ENCODE peak calls at places on chromosome 9, in four cellular contexts. U, J, N and W are unnamed samples.

GRCh38 chr9:13967011-13967410 is 346.9 kb downstream of the NFIB start:
- DNase-seq in U (no peak), J (no peak), N (peak), W (no peak)

GRCh38 chr9:85742630-85742928 is 825 bp upstream of the AGTPBP1 start:
- DNase-seq in U (no peak), J (no peak), N (peak), W (no peak)

GRCh38 chr9:136131629-136132499 is 13.2 kb upstream of the TMEM250 start:
- DNase-seq in U (no peak), J (no peak), N (no peak), W (no peak)

GRCh38 chr9:93595861-93596365 is 19.5 kb downstream of the PHF2 start:
- DNase-seq in U (no peak), J (no peak), N (no peak), W (no peak)

GRCh38 chr9:99820330-99821186 is 1.1 kb upstream of the NR4A3 start:
- DNase-seq in U (peak), J (peak), N (peak), W (peak)

GRCh38 chr9:96022445-96023031 is 147.0 kb downstream of the ERCC6L2 start:
- DNase-seq in U (no peak), J (peak), N (no peak), W (no peak)

GRCh38 chr9:134240371-134240770 is 76.0 kb upstream of the RNU6ATAC start:
- DNase-seq in U (no peak), J (no peak), N (no peak), W (no peak)

GRCh38 chr9:134778841-134779411 is 101.7 kb upstream of the FCN2 start:
- DNase-seq in U (peak), J (peak), N (peak), W (peak)

GRCh38 chr9:113993838-113994540 is 84.1 kb downstream of the AMBP start:
- DNase-seq in U (peak), J (peak), N (peak), W (peak)

GRCh38 chr9:126420643-126421564 is 94.3 kb downstream of the MVB12B start:
- DNase-seq in U (no peak), J (no peak), N (peak), W (no peak)

GRCh38 chr9:36846621-36847020 is 187.4 kb downstream of the PAX5 start:
- DNase-seq in U (no peak), J (no peak), N (no peak), W (no peak)

GRCh38 chr9:5608298-5609254 is 20.3 kb upstream of the RIC1 start:
- DNase-seq in U (no peak), J (no peak), N (no peak), W (no peak)

GRCh38 chr9:114507726-114508125 is 2.5 kb upstream of the WHRN start:
- DNase-seq in U (no peak), J (no peak), N (peak), W (no peak)

GRCh38 chr9:117926031-117926655 is 221.9 kb downstream of the TLR4 start:
- DNase-seq in U (no peak), J (no peak), N (no peak), W (no peak)

GRCh38 chr9:122827759-122828090 is 663 bp downstream of the PDCL start:
- DNase-seq in U (no peak), J (no peak), N (peak), W (no peak)

GRCh38 chr9:121333950-121334773 is 35.9 kb downstream of the STOM start:
- DNase-seq in U (no peak), J (no peak), N (no peak), W (no peak)

GRCh38 chr9:30574355-30575151 is 1809.9 kb upstream of the ACO1 start:
- DNase-seq in U (no peak), J (no peak), N (no peak), W (no peak)

GRCh38 chr9:127128341-127129072 is 6.1 kb upstream of the ANGPTL2 start:
- DNase-seq in U (peak), J (peak), N (peak), W (no peak)

GRCh38 chr9:109320338-109320733 is 523 bp downstream of the EPB41L4B start:
- DNase-seq in U (no peak), J (no peak), N (no peak), W (no peak)

GRCh38 chr9:98600631-98601030 is 108.1 kb downstream of the GABBR2 start:
- DNase-seq in U (no peak), J (no peak), N (no peak), W (no peak)

GRCh38 chr9:137050570-137050969 is 3.3 kb downstream of the ENTPD2 start:
- DNase-seq in U (no peak), J (no peak), N (no peak), W (no peak)

GRCh38 chr9:69719368-69719767 is 40.4 kb downstream of the PTAR1 start:
- DNase-seq in U (no peak), J (no peak), N (peak), W (no peak)

GRCh38 chr9:132864691-132865090 is 13.4 kb downstream of the AK8 start:
- DNase-seq in U (no peak), J (no peak), N (no peak), W (no peak)

GRCh38 chr9:38293022-38293421 is 99.5 kb upstream of the ALDH1B1 start:
- DNase-seq in U (no peak), J (no peak), N (no peak), W (no peak)